ENCODE peak calls at places on chromosomes 1 and 21, in five cellular contexts. X is GM12878, E is A549, Z is K562, T is HepG2. A is an unnamed sample.
A peak's percentile ranks its signal among the peaks of the same experiment; 100 is the strongest.

GRCh38 chr1:52651904-52652303 is 18.9 kb downstream of the SHISAL2A start:
- DNase-seq in Z (no peak), T (peak; percentile 91), E (no peak), X (no peak), A (no peak)

GRCh38 chr1:207396360-207396759 is 57.8 kb upstream of the CR2 start:
- DNase-seq in T (no peak), X (no peak), E (no peak), Z (no peak), A (no peak)

GRCh38 chr1:47656719-47657685 is 219.2 kb downstream of the FOXD2 start:
- DNase-seq in T (no peak), Z (no peak), X (no peak), E (no peak), A (peak; percentile 39)

GRCh38 chr1:53987880-53988279 is 30.1 kb downstream of the LDLRAD1 start:
- DNase-seq in Z (no peak), E (no peak), X (no peak), T (no peak), A (peak; percentile 24)

GRCh38 chr1:906532-907420 is 16.9 kb upstream of the SAMD11 start:
- DNase-seq in X (no peak), E (no peak), T (no peak), Z (peak; percentile 77), A (peak; percentile 64)

GRCh38 chr1:184691719-184692324 is 62.8 kb downstream of the EDEM3 start:
- DNase-seq in X (no peak), Z (peak; percentile 44), T (peak; percentile 24), E (peak; percentile 14), A (peak; percentile 68)

GRCh38 chr1:15952317-15953258 is 23.3 kb downstream of the ZBTB17 start:
- DNase-seq in Z (peak; percentile 97), X (no peak), E (peak; percentile 64), T (no peak), A (peak; percentile 99)

GRCh38 chr1:17844146-17844826 is 89.2 kb downstream of the ACTL8 start:
- DNase-seq in T (no peak), E (no peak), X (no peak), Z (no peak), A (no peak)

GRCh38 chr1:162252209-162252608 is 124.4 kb downstream of the SPATA46 start:
- DNase-seq in X (no peak), E (no peak), T (no peak), Z (no peak), A (no peak)

GRCh38 chr1:14539309-14539708 is 59.2 kb upstream of the KAZN start:
- DNase-seq in Z (no peak), T (no peak), X (no peak), E (no peak), A (no peak)

GRCh38 chr1:14111121-14111520 is 411.1 kb downstream of the PRDM2 start:
- DNase-seq in Z (no peak), E (no peak), X (no peak), T (no peak), A (no peak)

GRCh38 chr1:55468438-55468837 is 253.3 kb upstream of the USP24 start:
- DNase-seq in T (no peak), E (no peak), X (no peak), Z (peak; percentile 7), A (peak; percentile 18)

GRCh38 chr1:179124866-179125265 is 43.0 kb downstream of the TOR3A start:
- DNase-seq in Z (no peak), X (no peak), E (no peak), T (no peak), A (peak; percentile 78)

DNA sequence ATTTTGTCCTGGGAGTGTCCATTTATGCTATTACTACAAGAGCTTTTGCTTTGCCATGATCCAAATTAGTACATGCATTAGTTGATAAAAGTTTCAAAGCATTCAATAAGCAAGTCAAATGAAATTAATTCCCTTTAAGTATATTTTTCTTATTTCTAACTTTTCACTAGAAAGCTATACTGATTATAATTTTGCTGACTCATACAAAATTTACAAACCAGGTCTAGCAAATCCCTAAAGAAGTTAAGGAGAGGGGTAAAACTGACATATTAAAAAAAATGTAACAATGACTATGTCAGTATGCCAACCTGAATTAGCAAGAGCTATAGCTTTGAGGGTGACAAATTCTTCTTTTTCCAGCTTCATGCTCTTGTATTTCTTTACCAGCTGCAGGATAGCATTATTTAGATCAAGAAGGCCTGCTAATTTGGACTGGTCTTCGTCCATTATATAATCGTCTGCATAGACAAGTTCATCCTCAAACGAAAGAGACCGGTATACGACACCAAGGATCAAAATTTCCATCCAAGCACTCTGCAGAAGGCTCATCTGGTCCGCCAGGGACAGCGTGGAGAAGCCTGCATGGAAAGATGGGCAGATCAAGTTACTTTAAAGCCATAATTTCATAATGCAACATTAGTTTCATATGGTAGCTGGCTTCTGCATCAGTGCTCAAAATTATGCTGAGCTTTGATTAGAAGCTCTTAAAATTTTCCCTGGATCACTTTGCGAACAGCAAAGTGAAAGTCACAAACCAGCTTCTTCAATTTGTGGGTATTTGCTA is 95.8 kb upstream of the USH2A start:
- DNase-seq in E (no peak), X (no peak), Z (no peak), T (no peak), A (no peak)
- TF ChIP-seq CTCF in E (no peak), X (no peak), Z (no peak), T (no peak), A (no peak)

DNA sequence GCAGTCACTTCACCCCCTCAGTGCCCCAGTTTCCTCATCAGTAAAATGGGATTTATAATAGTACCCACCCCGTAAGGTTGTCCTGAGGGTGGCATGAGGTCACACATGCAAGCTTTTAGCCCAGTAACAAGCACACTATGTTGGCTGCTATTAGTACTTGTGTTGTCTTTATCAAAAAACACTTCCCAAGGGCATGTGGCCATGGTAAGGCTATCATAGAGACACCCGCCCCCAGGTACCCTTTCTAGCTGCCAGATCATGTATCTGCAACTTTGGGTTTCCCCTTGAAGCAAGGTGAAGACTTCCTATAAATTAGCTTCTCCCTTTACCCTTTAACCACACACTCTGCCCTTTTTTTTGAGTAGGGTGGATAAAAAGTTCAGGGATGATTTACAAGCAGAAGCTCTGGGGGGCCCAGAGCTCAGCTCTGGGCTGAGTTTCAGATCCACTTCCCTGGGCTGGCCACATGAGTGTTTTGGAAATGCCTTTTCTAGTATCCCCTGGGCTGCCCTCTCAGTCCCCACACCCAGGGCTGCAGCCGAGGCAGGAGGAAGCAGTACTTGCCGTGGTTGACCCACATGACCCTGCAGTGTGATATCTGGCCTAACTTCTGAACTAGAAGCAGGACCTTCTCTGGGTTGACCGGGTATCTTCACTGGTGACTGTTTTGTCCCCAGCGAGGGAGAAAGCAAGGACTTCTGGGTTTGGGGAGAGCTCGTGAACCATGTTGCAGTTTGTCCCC is 2.0 kb downstream of the ZDHHC18 start:
- DNase-seq in Z (peak; percentile 76), E (no peak), T (no peak), X (no peak), A (no peak)
- TF ChIP-seq BHLHE40 in Z (no peak), E (no peak), T (no peak), X (no peak), A (no peak)

GRCh38 chr1:77794550-77794949 is 15.1 kb downstream of the MIGA1 start:
- DNase-seq in Z (no peak), T (no peak), E (no peak), X (no peak), A (no peak)

GRCh38 chr1:77802026-77802425 is 22.6 kb downstream of the MIGA1 start:
- DNase-seq in E (no peak), Z (no peak), T (no peak), X (no peak), A (no peak)

GRCh38 chr1:77797991-77798390 is 18.5 kb downstream of the MIGA1 start:
- DNase-seq in Z (no peak), T (no peak), X (no peak), E (no peak), A (peak; percentile 52)

GRCh38 chr1:77796695-77797405 is 17.4 kb downstream of the MIGA1 start:
- DNase-seq in Z (peak; percentile 12), T (peak; percentile 40), X (no peak), E (no peak), A (no peak)
- TF ChIP-seq CTCF in Z (peak; percentile 23), T (peak; percentile 64), X (no peak), E (no peak), A (no peak)

DNA sequence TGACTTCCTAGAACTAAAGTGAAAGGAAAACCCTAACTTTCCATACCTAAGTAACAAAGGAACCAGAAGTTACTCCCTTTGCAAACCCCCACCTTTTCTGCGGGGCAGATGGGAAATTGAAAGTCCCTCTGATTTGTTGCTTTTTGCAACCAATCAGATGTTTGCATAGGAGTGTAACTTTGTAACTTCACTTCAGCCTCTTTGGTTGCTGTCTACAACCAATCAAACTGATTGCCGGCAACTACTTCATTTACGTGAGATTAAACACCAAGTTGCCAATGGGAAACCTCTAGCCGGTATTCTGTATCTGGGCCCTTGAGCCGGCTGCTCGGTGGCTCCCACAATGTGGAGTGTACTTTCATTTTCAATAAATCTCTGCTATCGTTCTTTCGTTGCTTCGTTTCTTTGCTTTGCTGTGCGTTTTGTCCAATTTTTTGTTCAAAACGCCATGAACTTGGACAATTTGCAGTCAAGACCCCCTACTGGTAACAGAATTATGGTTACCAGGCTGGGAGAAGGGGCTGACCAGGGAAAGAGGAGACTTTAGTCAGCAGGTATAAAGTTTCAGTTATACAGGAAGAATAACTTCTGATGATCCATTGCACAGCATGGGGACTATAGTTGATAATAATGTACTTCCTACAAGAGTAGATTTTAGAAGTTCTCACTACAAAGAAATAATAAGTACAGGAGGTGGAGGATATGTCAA is 69.2 kb upstream of the RGS2 start:
- DNase-seq in E (no peak), T (peak; percentile 71), X (no peak), Z (peak; percentile 5), A (no peak)
- TF ChIP-seq BHLHE40 in E (no peak), T (no peak), X (no peak), Z (no peak), A (no peak)

GRCh38 chr1:247043406-247043805 is 35.2 kb downstream of the ZNF670 start:
- DNase-seq in T (no peak), E (no peak), X (no peak), Z (no peak), A (no peak)
- TF ChIP-seq CTCF in T (peak; percentile 58), E (no peak), X (no peak), Z (peak; percentile 18), A (no peak)

GRCh38 chr1:203570805-203571204 is 55.8 kb upstream of the ATP2B4 start:
- DNase-seq in Z (no peak), E (no peak), X (no peak), T (no peak), A (no peak)
- TF ChIP-seq BHLHE40 in Z (no peak), E (no peak), X (no peak), T (no peak), A (no peak)

GRCh38 chr21:29376556-29376955 is 77.8 kb downstream of the BACH1 start:
- DNase-seq in Z (peak; percentile 73), T (peak; percentile 47), E (peak; percentile 8), X (no peak), A (no peak)
- TF ChIP-seq CTCF in Z (peak; percentile 73), T (peak; percentile 62), E (peak; percentile 17), X (peak; percentile 74), A (peak; percentile 26)

GRCh38 chr1:89873757-89874156 is 52.9 kb downstream of the LRRC8D start:
- DNase-seq in X (no peak), Z (no peak), T (no peak), E (no peak), A (peak; percentile 68)
- TF ChIP-seq BHLHE40 in X (no peak), Z (no peak), T (no peak), E (no peak), A (no peak)

A was measured in IMR-90.